ENCODE peak calls at places on chromosomes 7 and 10, in seven cellular contexts. R is cardiac muscle cell, T is neural progenitor cell, D is colonic mucosa, Q is fibroblast of pulmonary artery, X is mesenchymal stem cell, N is psoas muscle. Y is an unnamed sample.

GRCh38 chr7:157609932-157610640 is 273.3 kb downstream of the DNAJB6 start:
- DNase-seq in R (no peak), T (no peak), D (no peak), Q (no peak), X (no peak), N (no peak), Y (no peak)

GRCh38 chr7:55520426-55521140 is 51.7 kb downstream of the VOPP1 start:
- DNase-seq in R (no peak), T (no peak), D (no peak), Q (no peak), X (no peak), N (no peak), Y (no peak)

GRCh38 chr7:23184709-23185354 is 3.0 kb downstream of the NUP42 start:
- DNase-seq in R (peak), T (peak), D (peak), Q (peak), X (peak), N (no peak), Y (peak)

GRCh38 chr10:110758898-110759297 is 112.8 kb upstream of the PDCD4 start:
- DNase-seq in R (peak), T (peak), D (peak), Q (peak), X (peak), N (no peak), Y (no peak)

GRCh38 chr7:158949359-158949758 is 93.0 kb downstream of the DYNC2I1 start:
- DNase-seq in R (no peak), T (no peak), D (no peak), Q (no peak), X (no peak), N (no peak), Y (no peak)

GRCh38 chr10:113235505-113235904 is 285.5 kb downstream of the TCF7L2 start:
- DNase-seq in R (no peak), T (no peak), D (no peak), Q (no peak), X (no peak), N (no peak), Y (no peak)

GRCh38 chr7:2142386-2142785 is 90.4 kb downstream of the MAD1L1 start:
- DNase-seq in R (no peak), T (no peak), D (no peak), Q (no peak), X (no peak), N (no peak), Y (no peak)

GRCh38 chr7:64905547-64905946 is 2.5 kb downstream of the ZNF273 start:
- DNase-seq in R (no peak), T (no peak), D (no peak), Q (no peak), X (no peak), N (no peak), Y (peak)

GRCh38 chr10:101071266-101071884 is 9.6 kb downstream of the KAZALD1 start:
- DNase-seq in R (peak), T (no peak), D (no peak), Q (peak), X (no peak), N (no peak), Y (peak)

GRCh38 chr7:111914287-111914686 is 291.9 kb downstream of the DOCK4 start:
- DNase-seq in R (no peak), T (no peak), D (no peak), Q (no peak), X (no peak), N (no peak), Y (peak)

GRCh38 chr7:93773446-93773845 is 117.1 kb downstream of the TFPI2 start:
- DNase-seq in R (no peak), T (no peak), D (no peak), Q (no peak), X (no peak), N (no peak), Y (no peak)

GRCh38 chr7:159067870-159068787 is 76.5 kb downstream of the VIPR2 start:
- DNase-seq in R (peak), T (no peak), D (peak), Q (peak), X (no peak), N (peak), Y (peak)

GRCh38 chr7:7918736-7919448 is 49.7 kb upstream of the GLCCI1 start:
- DNase-seq in R (no peak), T (no peak), D (no peak), Q (no peak), X (peak), N (no peak), Y (no peak)

GRCh38 chr10:85446852-85447251 is 919.7 kb downstream of the GRID1 start:
- DNase-seq in R (no peak), T (no peak), D (no peak), Q (no peak), X (peak), N (no peak), Y (peak)

GRCh38 chr10:4354382-4354812 is 471.6 kb upstream of the AKR1E2 start:
- DNase-seq in R (no peak), T (no peak), D (peak), Q (peak), X (peak), N (no peak), Y (no peak)

GRCh38 chr7:36985866-36986402 is 261.6 kb upstream of the AOAH start:
- DNase-seq in R (no peak), T (no peak), D (no peak), Q (no peak), X (no peak), N (no peak), Y (peak)

GRCh38 chr10:111076191-111076681 is 593 bp upstream of the ADRA2A start:
- DNase-seq in R (peak), T (peak), D (peak), Q (peak), X (peak), N (peak), Y (peak)

GRCh38 chr7:92884218-92884617 is 47.8 kb upstream of the CDK6 start:
- DNase-seq in R (no peak), T (no peak), D (no peak), Q (no peak), X (no peak), N (no peak), Y (no peak)

GRCh38 chr10:95400789-95401188 is 110.0 kb upstream of the PDLIM1 start:
- DNase-seq in R (peak), T (no peak), D (no peak), Q (peak), X (no peak), N (no peak), Y (peak)

GRCh38 chr7:80869821-80870751 is 48.8 kb downstream of the SEMA3C start:
- DNase-seq in R (no peak), T (no peak), D (peak), Q (no peak), X (no peak), N (no peak), Y (no peak)

GRCh38 chr7:139451638-139452037 is 31.8 kb downstream of the KLRG2 start:
- DNase-seq in R (peak), T (no peak), D (no peak), Q (peak), X (no peak), N (no peak), Y (no peak)

GRCh38 chr7:45001138-45001694 is 1.2 kb downstream of the CCM2 start:
- DNase-seq in R (no peak), T (peak), D (peak), Q (no peak), X (peak), N (no peak), Y (peak)

GRCh38 chr7:118452128-118452527 is 227.6 kb downstream of the ANKRD7 start:
- DNase-seq in R (no peak), T (no peak), D (no peak), Q (no peak), X (no peak), N (no peak), Y (no peak)

GRCh38 chr7:30260246-30260768 is 24.1 kb upstream of the ZNRF2 start:
- DNase-seq in R (no peak), T (no peak), D (no peak), Q (no peak), X (no peak), N (no peak), Y (no peak)

GRCh38 chr7:1937252-1937605 is 267.2 kb downstream of the ELFN1 start:
- DNase-seq in R (no peak), T (no peak), D (no peak), Q (no peak), X (no peak), N (peak), Y (no peak)

GRCh38 chr7:129952164-129952652 is 552 bp downstream of the UBE2H start:
- DNase-seq in R (peak), T (peak), D (peak), Q (no peak), X (peak), N (peak), Y (peak)

GRCh38 chr10:46290101-46290884 is 3.5 kb downstream of the ANTXRL start:
- DNase-seq in R (no peak), T (no peak), D (no peak), Q (no peak), X (no peak), N (no peak), Y (no peak)

GRCh38 chr7:35605760-35606159 is 89.2 kb downstream of the HERPUD2 start:
- DNase-seq in R (peak), T (no peak), D (no peak), Q (peak), X (peak), N (no peak), Y (no peak)

GRCh38 chr7:46145412-46145811 is 224.3 kb upstream of the IGFBP3 start:
- DNase-seq in R (peak), T (peak), D (no peak), Q (peak), X (peak), N (no peak), Y (no peak)

GRCh38 chr7:22433710-22434460 is 66.1 kb downstream of the STEAP1B start:
- DNase-seq in R (peak), T (peak), D (no peak), Q (peak), X (no peak), N (no peak), Y (no peak)

GRCh38 chr10:125639846-125640245 is 43.1 kb downstream of the TEX36 start:
- DNase-seq in R (no peak), T (no peak), D (no peak), Q (no peak), X (no peak), N (no peak), Y (no peak)

GRCh38 chr10:6409982-6410694 is 169.9 kb downstream of the PRKCQ start:
- DNase-seq in R (peak), T (no peak), D (peak), Q (peak), X (peak), N (peak), Y (no peak)

GRCh38 chr7:134891262-134892001 is 94.9 kb upstream of the AGBL3 start:
- DNase-seq in R (peak), T (peak), D (peak), Q (peak), X (peak), N (peak), Y (no peak)

GRCh38 chr7:141071855-141072547 is 1.9 kb upstream of the TMEM178B start:
- DNase-seq in R (no peak), T (peak), D (no peak), Q (no peak), X (no peak), N (no peak), Y (no peak)

GRCh38 chr10:132168571-132169030 is 18.1 kb upstream of the DPYSL4 start:
- DNase-seq in R (no peak), T (no peak), D (no peak), Q (no peak), X (no peak), N (peak), Y (no peak)

GRCh38 chr7:36404639-36405408 is 15.2 kb downstream of the ANLN start:
- DNase-seq in R (no peak), T (no peak), D (no peak), Q (no peak), X (peak), N (no peak), Y (no peak)

GRCh38 chr10:59997807-59998525 is 91.6 kb upstream of the CCDC6 start:
- DNase-seq in R (peak), T (no peak), D (peak), Q (no peak), X (no peak), N (no peak), Y (no peak)

GRCh38 chr7:1269336-1269890 is 36.7 kb downstream of the UNCX start:
- DNase-seq in R (no peak), T (no peak), D (no peak), Q (no peak), X (no peak), N (peak), Y (no peak)

GRCh38 chr10:24239289-24239688 is 30.4 kb downstream of the KIAA1217 start:
- DNase-seq in R (no peak), T (no peak), D (no peak), Q (no peak), X (no peak), N (no peak), Y (no peak)

DNA sequence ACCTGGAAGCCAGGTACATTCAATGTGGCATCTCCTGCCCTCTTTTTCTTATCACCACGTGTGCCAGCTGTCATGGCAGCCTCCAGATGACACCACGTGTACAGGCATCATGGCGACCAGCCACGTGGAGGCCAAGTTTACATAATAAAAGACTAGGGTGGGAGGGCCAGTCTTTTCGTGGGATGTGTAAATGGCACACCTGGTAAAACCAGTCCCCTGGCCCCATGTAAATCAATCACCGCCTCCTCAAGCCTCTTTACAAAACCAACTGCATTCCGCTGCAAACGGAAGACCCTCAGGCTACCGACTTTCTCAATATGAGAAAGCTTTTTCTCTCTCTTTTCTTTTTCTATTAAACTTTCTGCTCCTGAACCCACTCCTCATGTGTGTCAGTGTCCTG is 65.1 kb upstream of the PHF14 start:
- DNase-seq in R (no peak), T (no peak), D (no peak), Q (no peak), X (no peak), N (no peak), Y (no peak)
- H3K4me3 ChIP-seq in R (no peak), T (no peak), D (no peak), Q (no peak), X (no peak), N (no peak), Y (no peak)

GRCh38 chr10:89521368-89521767 is 14.0 kb downstream of the SLC16A12 start:
- DNase-seq in R (no peak), T (no peak), D (no peak), Q (no peak), X (peak), N (no peak), Y (no peak)

GRCh38 chr10:89520711-89521110 is 14.7 kb downstream of the SLC16A12 start:
- DNase-seq in R (no peak), T (no peak), D (no peak), Q (no peak), X (no peak), N (no peak), Y (no peak)

GRCh38 chr10:89523274-89523673 is 12.1 kb downstream of the SLC16A12 start:
- DNase-seq in R (no peak), T (no peak), D (no peak), Q (no peak), X (no peak), N (no peak), Y (no peak)

GRCh38 chr10:89524279-89524678 is 11.1 kb downstream of the SLC16A12 start:
- DNase-seq in R (no peak), T (no peak), D (no peak), Q (no peak), X (no peak), N (no peak), Y (no peak)

GRCh38 chr10:89522463-89522862 is 12.9 kb downstream of the SLC16A12 start:
- DNase-seq in R (no peak), T (no peak), D (no peak), Q (peak), X (peak), N (no peak), Y (no peak)
- H3K4me3 ChIP-seq in R (no peak), T (no peak), D (no peak), Q (no peak), X (no peak), N (no peak), Y (no peak)

DNA sequence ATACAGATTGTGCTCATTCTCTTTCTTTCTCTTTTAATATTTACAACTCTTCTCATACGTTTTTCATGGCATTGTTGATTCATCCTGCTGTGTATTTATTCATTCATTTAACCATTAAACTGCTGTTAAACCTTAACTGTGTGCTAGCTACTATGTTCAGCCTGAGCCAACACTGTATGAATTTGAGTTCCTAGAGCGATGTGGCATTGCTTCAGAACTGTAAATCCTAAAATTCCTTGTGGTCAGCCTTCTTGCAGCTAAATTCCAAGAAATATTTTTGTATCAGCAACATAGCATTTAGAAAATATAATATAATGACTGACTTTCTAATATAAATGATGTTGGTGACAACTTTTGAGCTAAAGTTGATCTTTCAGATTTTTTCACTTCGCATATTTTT is 184.7 kb upstream of the FZD1 start:
- DNase-seq in R (peak), T (no peak), D (no peak), Q (peak), X (no peak), N (no peak), Y (no peak)
- H3K4me3 ChIP-seq in R (no peak), T (no peak), D (no peak), Q (no peak), X (no peak), N (no peak), Y (no peak)

GRCh38 chr10:118667732-118668131 is 72.3 kb upstream of the PRLHR start:
- DNase-seq in R (no peak), T (no peak), D (no peak), Q (no peak), X (no peak), N (no peak), Y (no peak)

GRCh38 chr10:118668228-118668952 is 72.9 kb upstream of the PRLHR start:
- DNase-seq in R (no peak), T (no peak), D (no peak), Q (no peak), X (no peak), N (no peak), Y (no peak)

GRCh38 chr10:118669835-118670234 is 74.4 kb upstream of the PRLHR start:
- DNase-seq in R (no peak), T (no peak), D (no peak), Q (no peak), X (no peak), N (no peak), Y (no peak)

GRCh38 chr10:118670472-118671124 is 75.2 kb upstream of the PRLHR start:
- DNase-seq in R (no peak), T (no peak), D (no peak), Q (no peak), X (no peak), N (no peak), Y (no peak)

GRCh38 chr10:118669020-118669766 is 73.7 kb upstream of the PRLHR start:
- DNase-seq in R (peak), T (peak), D (no peak), Q (peak), X (peak), N (no peak), Y (peak)
- H3K4me3 ChIP-seq in R (no peak), T (no peak), D (no peak), Q (no peak), X (peak), N (no peak), Y (no peak)

GRCh38 chr7:114414151-114415053 is at the start of gene FOXP2:
- DNase-seq in R (peak), T (peak), D (peak), Q (peak), X (peak), N (no peak), Y (no peak)

GRCh38 chr7:114416089-114416990 is 1.7 kb downstream of the FOXP2 start:
- DNase-seq in R (no peak), T (no peak), D (no peak), Q (no peak), X (peak), N (no peak), Y (no peak)

GRCh38 chr7:114415054-114415997 is 711 bp downstream of the FOXP2 start:
- DNase-seq in R (no peak), T (no peak), D (no peak), Q (no peak), X (no peak), N (no peak), Y (no peak)

GRCh38 chr7:114419441-114420107 is 5.0 kb downstream of the FOXP2 start:
- DNase-seq in R (no peak), T (no peak), D (no peak), Q (no peak), X (no peak), N (no peak), Y (no peak)

DNA sequence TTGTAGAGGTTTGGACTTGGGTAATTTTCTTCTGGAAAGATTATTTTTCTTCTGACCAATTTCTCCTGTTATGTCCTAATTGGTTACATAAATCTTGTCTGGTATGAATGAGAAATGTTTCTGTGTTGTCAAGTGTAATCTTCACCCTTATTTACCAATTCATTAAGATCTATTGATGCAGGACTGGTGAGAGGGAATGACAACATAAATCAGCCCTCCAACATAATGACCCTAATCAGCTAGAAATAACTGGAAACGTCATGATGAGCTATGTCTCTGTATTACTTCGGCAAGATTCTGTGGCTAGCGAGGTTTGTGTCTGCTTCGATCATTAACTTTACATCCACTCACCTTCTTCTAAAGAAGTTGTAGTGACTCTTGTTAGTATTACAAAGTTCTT is 3.5 kb downstream of the FOXP2 start:
- DNase-seq in R (no peak), T (no peak), D (no peak), Q (no peak), X (no peak), N (no peak), Y (no peak)
- H3K4me3 ChIP-seq in R (no peak), T (no peak), D (no peak), Q (no peak), X (no peak), N (peak), Y (no peak)

DNA sequence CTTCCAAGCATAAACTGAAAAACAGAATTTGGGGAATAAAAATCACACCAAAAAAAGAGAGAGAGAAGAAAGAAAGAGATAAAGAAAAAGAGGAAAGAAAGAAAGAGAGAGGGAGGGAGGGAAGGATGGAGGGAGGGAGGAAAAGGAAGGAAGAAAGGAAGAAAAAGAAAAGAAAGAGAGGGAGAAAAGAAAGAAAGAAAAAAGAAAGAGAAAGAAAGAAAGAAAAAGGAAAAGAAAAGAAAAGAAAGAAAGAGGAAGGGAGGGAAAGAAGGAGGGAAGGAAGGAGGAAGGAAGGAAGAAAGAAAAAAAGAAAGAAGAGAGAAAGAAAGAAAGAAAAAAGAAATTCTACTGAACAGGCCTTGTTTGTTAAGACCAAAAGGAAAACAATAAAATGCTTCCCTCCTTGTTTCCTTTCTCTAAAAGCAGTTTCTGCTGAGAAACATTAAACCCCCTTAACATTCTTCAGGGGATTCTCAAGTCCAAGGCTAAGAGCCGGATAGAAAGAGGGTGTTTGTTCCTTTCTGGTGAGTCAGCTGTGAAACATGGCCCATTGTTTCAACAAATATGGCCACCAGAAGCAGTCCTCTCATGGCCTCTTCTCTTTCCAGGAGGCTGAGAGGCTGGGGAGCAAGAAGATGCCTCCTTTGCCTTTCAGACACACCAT is 46.9 kb upstream of the GPAM start:
- DNase-seq in R (no peak), T (no peak), D (no peak), Q (peak), X (no peak), N (no peak), Y (no peak)
- H3K4me3 ChIP-seq in R (no peak), T (no peak), D (no peak), Q (no peak), X (no peak), N (no peak), Y (no peak)

Y was measured in NB4.